ENCODE peak calls at places on chromosomes 11 and 22, in five cellular contexts. L is HCT116, G is prostate gland, T is stomach, C is spleen. E is an unnamed sample. For H3K9me3, the result is how much of the 10 kb centered on the place peaks cover.

GRCh38 chr11:70111269-70112016 is 33.3 kb downstream of the ANO1 start:
- DNase-seq in L (no peak), G (peak), T (peak), C (no peak), E (peak)

GRCh38 chr11:131581006-131581405 is 210.6 kb downstream of the NTM start:
- DNase-seq in L (no peak), G (no peak), T (no peak), C (no peak), E (no peak)

GRCh38 chr11:67332081-67332691 is 21.2 kb downstream of the POLD4 start:
- DNase-seq in L (no peak), G (no peak), T (no peak), C (no peak), E (no peak)

GRCh38 chr11:95611827-95612226 is 177.8 kb downstream of the FAM76B start:
- DNase-seq in L (no peak), G (no peak), T (no peak), C (no peak), E (no peak)

GRCh38 chr11:116852261-116853125 is 15.1 kb upstream of the APOA1 start:
- DNase-seq in L (no peak), G (peak), T (no peak), C (peak), E (peak)

GRCh38 chr11:80103149-80103859 is 662.5 kb upstream of the TENM4 start:
- DNase-seq in L (no peak), G (no peak), T (no peak), C (no peak), E (no peak)

GRCh38 chr22:22181515-22181959 is 63.0 kb upstream of the VPREB1 start:
- DNase-seq in L (no peak), G (no peak), T (no peak), C (no peak), E (no peak)

GRCh38 chr11:130512662-130513061 is 64.2 kb downstream of the ADAMTS15 start:
- DNase-seq in L (no peak), G (no peak), T (no peak), C (no peak), E (no peak)

GRCh38 chr11:68471360-68472340 is 11.1 kb downstream of the PPP6R3 start:
- DNase-seq in L (no peak), G (no peak), T (no peak), C (peak), E (no peak)

GRCh38 chr11:130514316-130514715 is 65.9 kb downstream of the ADAMTS15 start:
- DNase-seq in L (no peak), G (no peak), T (no peak), C (no peak), E (no peak)

GRCh38 chr11:107017433-107018227 is 646 bp downstream of the GUCY1A2 start:
- DNase-seq in L (no peak), G (peak), T (no peak), C (peak), E (no peak)

GRCh38 chr11:121510438-121510837 is 57.7 kb upstream of the SORL1-AS1 start:
- DNase-seq in L (no peak), G (no peak), T (no peak), C (no peak), E (no peak)

GRCh38 chr11:73949912-73950311 is 914 bp upstream of the DNAJB13 start:
- DNase-seq in L (no peak), G (no peak), T (no peak), C (no peak), E (no peak)

GRCh38 chr22:37176464-37177061 is 11.5 kb downstream of the C1QTNF6 start:
- DNase-seq in L (no peak), G (peak), T (peak), C (peak), E (peak)

GRCh38 chr11:61256710-61257482 is 15.9 kb downstream of the PGA5 start:
- DNase-seq in L (no peak), G (no peak), T (no peak), C (no peak), E (no peak)

GRCh38 chr11:116458546-116458945 is 314.2 kb downstream of the BUD13 start:
- DNase-seq in L (no peak), G (no peak), T (no peak), C (no peak), E (no peak)

GRCh38 chr11:73367482-73368024 is 8.6 kb upstream of the RELT start:
- DNase-seq in L (no peak), G (no peak), T (no peak), C (no peak), E (no peak)

GRCh38 chr11:10407055-10407454 is 48.0 kb upstream of the AMPD3 start:
- DNase-seq in L (peak), G (no peak), T (no peak), C (no peak), E (no peak)

GRCh38 chr11:118903204-118904015 is 19.7 kb downstream of the CXCR5 start:
- DNase-seq in L (no peak), G (no peak), T (no peak), C (peak), E (no peak)

GRCh38 chr22:38610234-38610633 is 40.3 kb upstream of the DMC1 start:
- DNase-seq in L (no peak), G (no peak), T (no peak), C (no peak), E (no peak)

GRCh38 chr11:102911758-102912481 is 37.1 kb upstream of the MMP12 start:
- DNase-seq in L (no peak), G (no peak), T (no peak), C (no peak), E (no peak)
- H3K27ac ChIP-seq in L (no peak), G (no peak), T (no peak), C (no peak), E (peak)

DNA sequence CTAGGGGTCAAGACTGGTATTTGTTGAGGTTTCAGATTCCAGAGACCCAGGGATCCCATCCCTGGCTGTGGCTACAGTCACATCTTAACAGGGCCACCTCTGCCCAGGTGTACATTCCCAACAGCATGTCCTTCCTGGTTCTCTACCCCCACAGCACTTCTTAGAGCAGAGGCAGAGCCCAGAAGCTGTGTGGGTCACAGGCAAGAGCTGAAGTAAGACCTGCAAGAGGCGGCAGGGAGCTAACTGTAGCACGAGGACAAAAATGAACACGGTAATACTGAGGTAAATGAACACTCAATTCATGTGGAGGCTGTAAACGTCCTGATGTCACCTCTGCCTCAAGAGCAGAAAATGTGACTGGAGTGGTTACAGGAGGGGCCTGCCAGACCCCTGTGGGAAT is 21.7 kb upstream of the RAPSN start:
- DNase-seq in L (no peak), G (no peak), T (no peak), C (peak), E (no peak)
- H3K9me3 ChIP-seq in L (under half), G (under half), T (under half), C (under half), E (under half)

GRCh38 chr22:39832627-39833074 is 60.9 kb downstream of the ENTHD1 start:
- DNase-seq in L (no peak), G (no peak), T (no peak), C (no peak), E (no peak)
- TF ChIP-seq POLR2AphosphoS5 in L (no peak), G (no peak), T (no peak), C (no peak), E (no peak)

GRCh38 chr22:30782613-30783012 is 87.9 kb downstream of the OSBP2 start:
- DNase-seq in L (no peak), G (peak), T (no peak), C (no peak), E (no peak)
- H3K27ac ChIP-seq in L (no peak), G (no peak), T (no peak), C (no peak), E (no peak)